ENCODE peak calls at places on chromosomes 5 and 9, in four cellular contexts. P is body of pancreas, R is choroid plexus epithelial cell, B is AG10803. W is an unnamed sample.

GRCh38 chr5:134092875-134093274 is 21.6 kb upstream of the TCF7 start:
- DNase-seq in P (peak), R (no peak), B (no peak), W (no peak)

GRCh38 chr9:128244443-128245226 is 31.2 kb downstream of the GOLGA2 start:
- DNase-seq in P (peak), R (peak), B (peak), W (no peak)

GRCh38 chr5:180771839-180772238 is 30.8 kb downstream of the MGAT1 start:
- DNase-seq in P (no peak), R (no peak), B (no peak), W (no peak)

GRCh38 chr5:102483736-102484135 is 15.1 kb downstream of the SLCO6A1 start:
- DNase-seq in P (no peak), R (peak), B (peak), W (no peak)

GRCh38 chr5:33195431-33196128 is 245.2 kb upstream of the TARS1 start:
- DNase-seq in P (no peak), R (peak), B (peak), W (no peak)

GRCh38 chr5:74286734-74287705 is 353.5 kb downstream of the ENC1 start:
- DNase-seq in P (no peak), R (no peak), B (no peak), W (no peak)

GRCh38 chr9:29613773-29614172 is 2040.5 kb upstream of the C9orf72 start:
- DNase-seq in P (no peak), R (peak), B (no peak), W (no peak)

GRCh38 chr9:88437210-88438146 is 49.2 kb downstream of the SPIN1 start:
- DNase-seq in P (no peak), R (no peak), B (no peak), W (no peak)

GRCh38 chr9:35059438-35059837 is 13.0 kb downstream of the VCP start:
- DNase-seq in P (no peak), R (no peak), B (no peak), W (no peak)

GRCh38 chr9:126927419-126927818 is 12.8 kb downstream of the RALGPS1 start:
- DNase-seq in P (peak), R (no peak), B (no peak), W (no peak)

GRCh38 chr5:13217636-13218035 is 726.9 kb downstream of the DNAH5 start:
- DNase-seq in P (no peak), R (peak), B (peak), W (no peak)

GRCh38 chr5:33209252-33209651 is 231.5 kb upstream of the TARS1 start:
- DNase-seq in P (no peak), R (no peak), B (no peak), W (no peak)

GRCh38 chr5:127447822-127448221 is 69.6 kb upstream of the PRRC1 start:
- DNase-seq in P (no peak), R (peak), B (no peak), W (no peak)

GRCh38 chr5:78467744-78468357 is 107.4 kb downstream of the SCAMP1 start:
- DNase-seq in P (no peak), R (peak), B (peak), W (no peak)

GRCh38 chr5:16791036-16791705 is 144.9 kb downstream of the MYO10 start:
- DNase-seq in P (peak), R (peak), B (peak), W (no peak)

GRCh38 chr5:139769477-139769876 is 26.1 kb upstream of the PSD2 start:
- DNase-seq in P (no peak), R (no peak), B (no peak), W (no peak)

GRCh38 chr5:9046756-9047481 is 499.0 kb downstream of the SEMA5A start:
- DNase-seq in P (no peak), R (peak), B (peak), W (no peak)

GRCh38 chr9:28853487-28853886 is 1280.2 kb upstream of the C9orf72 start:
- DNase-seq in P (no peak), R (no peak), B (no peak), W (no peak)

GRCh38 chr9:110287289-110287680 is 31.0 kb upstream of the TXN start:
- DNase-seq in P (no peak), R (no peak), B (no peak), W (no peak)

GRCh38 chr9:110288503-110288902 is 32.2 kb upstream of the TXN start:
- DNase-seq in P (peak), R (no peak), B (no peak), W (no peak)

GRCh38 chr9:110291921-110292575 is 35.7 kb upstream of the TXN start:
- DNase-seq in P (no peak), R (no peak), B (no peak), W (no peak)

GRCh38 chr9:110298028-110298605 is 39.5 kb downstream of the TXNDC8 start:
- DNase-seq in P (no peak), R (no peak), B (no peak), W (no peak)

GRCh38 chr9:110293246-110293645 is 36.9 kb upstream of the TXN start:
- DNase-seq in P (no peak), R (no peak), B (no peak), W (no peak)
- TF ChIP-seq CTCF in P (no peak), R (no peak), B (no peak), W (no peak)

GRCh38 chr9:73269430-73270101 is 117.9 kb downstream of the ANXA1 start:
- DNase-seq in P (no peak), R (peak), B (peak), W (no peak)
- TF ChIP-seq CTCF in P (peak), R (peak), B (peak), W (peak)

GRCh38 chr9:135864447-135865049 is 42.8 kb downstream of the CAMSAP1 start:
- DNase-seq in P (peak), R (peak), B (peak), W (no peak)
- TF ChIP-seq CTCF in P (peak), R (peak), B (peak), W (peak)

GRCh38 chr5:43613370-43613769 is 10.4 kb downstream of the NNT start:
- DNase-seq in P (no peak), R (no peak), B (no peak), W (no peak)

GRCh38 chr5:43606351-43606750 is 3.4 kb downstream of the NNT start:
- DNase-seq in P (no peak), R (no peak), B (no peak), W (no peak)

GRCh38 chr5:43608406-43608805 is 5.4 kb downstream of the NNT start:
- DNase-seq in P (no peak), R (no peak), B (no peak), W (no peak)

GRCh38 chr5:43604699-43605098 is 1.7 kb downstream of the NNT start:
- DNase-seq in P (no peak), R (no peak), B (no peak), W (no peak)

DNA sequence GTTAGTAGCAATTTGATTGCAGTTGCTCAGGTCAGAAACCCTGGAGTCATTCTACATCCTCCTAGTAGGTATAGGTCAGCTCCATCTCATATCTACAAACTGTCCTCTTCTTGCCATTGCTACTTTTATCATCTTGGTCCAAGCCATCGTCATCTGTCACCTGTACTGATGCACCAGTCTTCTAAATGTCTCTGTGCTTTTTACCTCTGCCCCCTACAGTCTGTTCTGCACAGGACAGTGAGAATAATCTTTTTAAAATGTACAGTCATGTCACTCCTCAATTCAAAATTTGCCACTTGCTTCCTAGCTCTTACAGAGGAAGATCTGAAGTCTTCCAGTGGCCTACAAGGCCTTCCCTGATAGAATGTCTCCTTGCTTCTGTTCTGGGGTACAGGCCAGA is 6.8 kb downstream of the NNT start:
- DNase-seq in P (no peak), R (peak), B (no peak), W (no peak)
- TF ChIP-seq CTCF in P (no peak), R (peak), B (peak), W (peak)

GRCh38 chr9:94798668-94799067 is 72.2 kb downstream of the AOPEP start:
- DNase-seq in P (no peak), R (no peak), B (no peak), W (no peak)

GRCh38 chr9:94799578-94800264 is 73.2 kb downstream of the AOPEP start:
- DNase-seq in P (no peak), R (peak), B (peak), W (no peak)

GRCh38 chr9:94794768-94795167 is 68.3 kb downstream of the AOPEP start:
- DNase-seq in P (no peak), R (no peak), B (no peak), W (no peak)

GRCh38 chr9:94798201-94798600 is 71.7 kb downstream of the AOPEP start:
- DNase-seq in P (no peak), R (no peak), B (no peak), W (no peak)

DNA sequence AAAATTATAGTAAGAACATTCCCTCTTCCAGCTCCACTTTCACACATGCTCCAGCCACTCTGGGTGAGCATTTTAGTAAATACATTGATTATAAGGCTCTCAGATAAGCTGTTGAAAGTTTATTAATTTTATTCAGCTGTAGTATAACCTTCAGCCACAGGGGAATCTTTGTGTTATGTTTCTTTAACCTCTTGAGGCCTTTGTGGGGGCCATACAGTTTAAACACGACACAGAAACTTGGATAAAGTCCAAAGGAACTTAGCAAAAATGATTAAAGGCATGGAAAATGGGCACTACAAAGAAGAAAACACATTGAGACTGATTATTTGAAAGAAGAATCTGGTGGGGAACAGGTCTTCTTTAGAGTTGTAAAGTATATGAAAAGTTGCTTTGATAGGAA is 70.2 kb downstream of the AOPEP start:
- DNase-seq in P (no peak), R (peak), B (no peak), W (no peak)
- TF ChIP-seq CTCF in P (no peak), R (no peak), B (no peak), W (peak)

GRCh38 chr9:98046161-98046543 is 10.4 kb upstream of the NANS start:
- DNase-seq in P (no peak), R (no peak), B (no peak), W (no peak)
- TF ChIP-seq CTCF in P (no peak), R (no peak), B (no peak), W (no peak)